ENCODE peak calls at places on chromosomes 7 and 10, in five cellular contexts. B is HEK293T, P is HepG2, F is H1, Q is GM12878. R is an unnamed sample.

GRCh38 chr7:89238156-89238555 is 442.6 kb upstream of the TEX47 start:
- DNase-seq in B (no peak), P (no peak), F (no peak), Q (no peak), R (no peak)

GRCh38 chr7:86925221-86925620 is 134.2 kb downstream of the ELAPOR2 start:
- DNase-seq in B (no peak), P (no peak), F (no peak), Q (no peak), R (no peak)

GRCh38 chr10:85810674-85811073 is 555.9 kb downstream of the GRID1 start:
- DNase-seq in B (no peak), P (no peak), F (no peak), Q (no peak), R (no peak)

GRCh38 chr10:6612371-6612770 is 32.3 kb upstream of the PRKCQ start:
- DNase-seq in B (no peak), P (no peak), F (no peak), Q (no peak), R (no peak)

GRCh38 chr7:22672892-22673637 is 53.9 kb upstream of the IL6 start:
- DNase-seq in B (no peak), P (peak), F (no peak), Q (peak), R (no peak)

GRCh38 chr7:34486371-34486770 is 171.6 kb upstream of the NPSR1 start:
- DNase-seq in B (no peak), P (no peak), F (no peak), Q (no peak), R (no peak)

GRCh38 chr7:127961787-127962463 is 69.3 kb downstream of the LRRC4 start:
- DNase-seq in B (no peak), P (no peak), F (no peak), Q (no peak), R (no peak)

GRCh38 chr7:1725199-1725701 is 55.2 kb downstream of the ELFN1 start:
- DNase-seq in B (no peak), P (no peak), F (no peak), Q (no peak), R (no peak)

GRCh38 chr10:5293691-5294550 is 70.8 kb upstream of the UCN3 start:
- DNase-seq in B (peak), P (peak), F (peak), Q (no peak), R (peak)

GRCh38 chr7:80499350-80499955 is 12.4 kb downstream of the GNAT3 start:
- DNase-seq in B (no peak), P (peak), F (peak), Q (no peak), R (no peak)

GRCh38 chr7:51665045-51665785 is 348.6 kb upstream of the COBL start:
- DNase-seq in B (no peak), P (no peak), F (no peak), Q (no peak), R (no peak)

GRCh38 chr7:2477447-2478386 is 1.5 kb upstream of the GRIFIN start:
- DNase-seq in B (peak), P (peak), F (peak), Q (no peak), R (peak)

GRCh38 chr7:112864380-112864779 is 74.2 kb upstream of the TMEM168 start:
- DNase-seq in B (no peak), P (no peak), F (no peak), Q (no peak), R (no peak)

GRCh38 chr7:43701929-43702328 is 27.4 kb downstream of the COA1 start:
- DNase-seq in B (no peak), P (no peak), F (no peak), Q (no peak), R (no peak)

GRCh38 chr10:30873408-30873807 is 158.3 kb downstream of the ZNF438 start:
- DNase-seq in B (no peak), P (no peak), F (no peak), Q (no peak), R (no peak)

GRCh38 chr7:81173766-81174281 is 255.0 kb upstream of the SEMA3C start:
- DNase-seq in B (no peak), P (no peak), F (no peak), Q (no peak), R (no peak)

GRCh38 chr7:50729962-50730361 is 52.7 kb downstream of the GRB10 start:
- DNase-seq in B (no peak), P (no peak), F (no peak), Q (no peak), R (no peak)

GRCh38 chr7:83793558-83793957 is 144.6 kb upstream of the SEMA3E start:
- DNase-seq in B (no peak), P (no peak), F (no peak), Q (no peak), R (no peak)

GRCh38 chr10:34423607-34424325 is 391.3 kb downstream of the PARD3 start:
- DNase-seq in B (no peak), P (no peak), F (no peak), Q (no peak), R (no peak)

GRCh38 chr10:49106451-49106850 is 8.9 kb downstream of the VSTM4 start:
- DNase-seq in B (no peak), P (no peak), F (no peak), Q (no peak), R (no peak)

GRCh38 chr7:28478661-28479060 is 66.3 kb downstream of the CREB5 start:
- DNase-seq in B (no peak), P (no peak), F (no peak), Q (no peak), R (no peak)

GRCh38 chr7:50327443-50327842 is 22.9 kb downstream of the IKZF1 start:
- DNase-seq in B (no peak), P (no peak), F (no peak), Q (no peak), R (no peak)

GRCh38 chr7:20033621-20034200 is 183.5 kb downstream of the MACC1 start:
- DNase-seq in B (no peak), P (no peak), F (no peak), Q (no peak), R (no peak)

GRCh38 chr7:152865461-152865860 is 105.9 kb downstream of the ACTR3B start:
- DNase-seq in B (no peak), P (no peak), F (no peak), Q (no peak), R (no peak)

GRCh38 chr7:904847-905246 is 28.5 kb downstream of the GET4 start:
- DNase-seq in B (no peak), P (no peak), F (no peak), Q (no peak), R (no peak)

GRCh38 chr10:43692051-43692825 is 43.6 kb upstream of the ZNF32 start:
- DNase-seq in B (no peak), P (no peak), F (no peak), Q (no peak), R (no peak)

GRCh38 chr10:4763960-4764428 is 62.0 kb upstream of the AKR1E2 start:
- DNase-seq in B (no peak), P (no peak), F (no peak), Q (no peak), R (no peak)

GRCh38 chr7:88217675-88218427 is 2.0 kb downstream of the SRI start:
- DNase-seq in B (no peak), P (no peak), F (no peak), Q (peak), R (no peak)

GRCh38 chr7:56474271-56474670 is 358.1 kb upstream of the NUPR2 start:
- DNase-seq in B (no peak), P (no peak), F (no peak), Q (no peak), R (no peak)

GRCh38 chr7:29109815-29110385 is 36.4 kb downstream of the CPVL start:
- DNase-seq in B (no peak), P (no peak), F (no peak), Q (no peak), R (no peak)

GRCh38 chr7:42426163-42426562 is 189.2 kb upstream of the GLI3 start:
- DNase-seq in B (no peak), P (no peak), F (no peak), Q (no peak), R (no peak)

GRCh38 chr7:55565693-55566092 is 6.6 kb downstream of the VOPP1 start:
- DNase-seq in B (no peak), P (peak), F (no peak), Q (no peak), R (no peak)

GRCh38 chr7:132034748-132035416 is 478.5 kb upstream of the PODXL start:
- DNase-seq in B (no peak), P (no peak), F (no peak), Q (no peak), R (no peak)

GRCh38 chr7:91264083-91264923 is at the start of gene FZD1:
- DNase-seq in B (peak), P (peak), F (peak), Q (peak), R (peak)

GRCh38 chr10:23516530-23516929 is 77.7 kb downstream of the OTUD1 start:
- DNase-seq in B (peak), P (peak), F (no peak), Q (no peak), R (peak)

GRCh38 chr7:52711951-52712350 is 323.5 kb upstream of the POM121L12 start:
- DNase-seq in B (no peak), P (no peak), F (no peak), Q (no peak), R (no peak)

GRCh38 chr10:50636576-50636975 is 12.8 kb upstream of the SGMS1 start:
- DNase-seq in B (no peak), P (no peak), F (no peak), Q (no peak), R (no peak)

GRCh38 chr10:125064681-125065492 is 95.5 kb downstream of the CTBP2 start:
- DNase-seq in B (no peak), P (no peak), F (no peak), Q (peak), R (no peak)
- TF ChIP-seq SUZ12 in B (no peak), P (no peak), F (no peak), Q (no peak), R (no peak)

GRCh38 chr7:96055717-96056116 is 266.2 kb downstream of the SLC25A13 start:
- DNase-seq in B (no peak), P (no peak), F (no peak), Q (no peak), R (no peak)
- TF ChIP-seq SUZ12 in B (no peak), P (no peak), F (no peak), Q (no peak), R (no peak)

GRCh38 chr10:18505719-18506118 is 145.7 kb downstream of the NSUN6 start:
- DNase-seq in B (no peak), P (no peak), F (no peak), Q (no peak), R (no peak)
- TF ChIP-seq SUZ12 in B (no peak), P (no peak), F (no peak), Q (no peak), R (no peak)

GRCh38 chr10:73501651-73502050 is 5.8 kb upstream of the PPP3CB start:
- DNase-seq in B (no peak), P (no peak), F (no peak), Q (no peak), R (no peak)
- TF ChIP-seq SUZ12 in B (no peak), P (no peak), F (no peak), Q (no peak), R (no peak)

GRCh38 chr7:97269741-97270140 is 152.2 kb downstream of the SDHAF3 start:
- DNase-seq in B (no peak), P (no peak), F (no peak), Q (no peak), R (peak)
- TF ChIP-seq SUZ12 in B (no peak), P (no peak), F (no peak), Q (no peak), R (no peak)

DNA sequence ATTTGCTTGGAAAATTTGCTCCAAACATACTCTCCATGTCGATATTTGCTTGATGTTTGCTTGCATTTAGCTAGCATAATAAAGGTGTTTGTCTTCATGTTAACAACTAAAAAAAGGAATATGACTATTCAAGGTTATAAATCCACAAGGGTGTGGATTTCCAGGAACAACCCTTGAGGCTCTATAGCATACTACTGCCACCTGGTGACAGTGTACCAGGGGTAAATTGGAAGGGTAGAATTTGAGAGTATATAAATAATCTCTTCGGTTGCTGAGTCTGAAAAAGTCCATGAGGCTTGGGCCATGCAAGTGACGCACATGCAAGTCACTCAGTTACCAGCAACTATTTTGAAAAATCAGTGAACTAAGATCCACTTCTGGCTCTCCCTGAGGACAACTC is 68.4 kb downstream of the SLIT1 start:
- DNase-seq in B (no peak), P (no peak), F (no peak), Q (no peak), R (no peak)
- TF ChIP-seq SUZ12 in B (no peak), P (no peak), F (no peak), Q (no peak), R (no peak)

GRCh38 chr10:110706690-110707098 is 62.6 kb downstream of the RBM20 start:
- DNase-seq in B (no peak), P (no peak), F (peak), Q (no peak), R (peak)

GRCh38 chr10:110710621-110711020 is 66.5 kb downstream of the RBM20 start:
- DNase-seq in B (no peak), P (no peak), F (no peak), Q (no peak), R (no peak)

GRCh38 chr10:110709444-110709828 is 65.3 kb downstream of the RBM20 start:
- DNase-seq in B (no peak), P (no peak), F (no peak), Q (no peak), R (no peak)

GRCh38 chr10:110709964-110710587 is 65.9 kb downstream of the RBM20 start:
- DNase-seq in B (no peak), P (no peak), F (no peak), Q (no peak), R (no peak)

GRCh38 chr10:110708776-110709443 is 64.8 kb downstream of the RBM20 start:
- DNase-seq in B (no peak), P (no peak), F (no peak), Q (no peak), R (no peak)
- TF ChIP-seq SUZ12 in B (no peak), P (no peak), F (no peak), Q (no peak), R (no peak)

DNA sequence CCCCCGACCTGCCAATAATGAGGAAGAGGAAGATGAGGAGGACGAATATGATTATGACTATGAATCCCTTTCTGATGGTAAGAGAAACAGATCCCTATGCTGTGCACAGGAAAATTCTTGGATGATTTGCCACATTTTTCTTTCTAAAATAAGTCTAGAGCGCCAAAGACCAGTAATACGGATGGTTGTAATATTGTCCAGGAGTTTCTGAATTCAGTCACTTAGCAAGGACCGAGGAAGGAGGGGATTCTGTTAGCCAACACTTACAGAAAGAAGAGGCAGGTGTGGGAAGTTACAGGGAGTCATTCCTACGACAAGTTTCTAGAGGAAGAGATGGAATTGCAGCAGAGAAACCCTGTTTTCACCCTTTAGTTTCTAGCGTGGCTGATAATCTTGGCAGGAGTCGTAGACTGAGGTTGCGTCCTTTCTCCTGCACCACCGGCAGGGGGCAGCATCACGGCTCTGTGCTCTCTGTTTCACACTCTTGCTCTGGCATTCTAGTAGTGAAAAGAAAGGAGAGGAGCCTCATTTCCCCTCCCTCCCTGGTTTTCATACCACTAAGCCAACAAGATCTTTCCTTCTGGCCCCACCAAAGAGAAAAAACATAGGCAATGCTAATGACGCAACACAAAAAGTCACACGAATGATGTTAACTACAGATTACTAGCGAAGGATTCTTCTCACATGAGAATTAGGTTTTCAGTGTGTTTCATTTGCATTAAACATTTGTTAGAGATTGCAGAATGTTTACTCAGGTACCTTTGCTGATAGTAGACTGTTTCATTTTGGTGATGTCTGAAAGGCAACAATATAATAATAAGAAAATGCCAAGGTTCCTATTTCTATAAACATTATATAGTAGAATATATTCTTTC is 82.7 kb downstream of the NOC3L start:
- DNase-seq in B (peak), P (peak), F (peak), Q (peak), R (peak)
- TF ChIP-seq SUZ12 in B (no peak), P (no peak), F (no peak), Q (no peak), R (no peak)

DNA sequence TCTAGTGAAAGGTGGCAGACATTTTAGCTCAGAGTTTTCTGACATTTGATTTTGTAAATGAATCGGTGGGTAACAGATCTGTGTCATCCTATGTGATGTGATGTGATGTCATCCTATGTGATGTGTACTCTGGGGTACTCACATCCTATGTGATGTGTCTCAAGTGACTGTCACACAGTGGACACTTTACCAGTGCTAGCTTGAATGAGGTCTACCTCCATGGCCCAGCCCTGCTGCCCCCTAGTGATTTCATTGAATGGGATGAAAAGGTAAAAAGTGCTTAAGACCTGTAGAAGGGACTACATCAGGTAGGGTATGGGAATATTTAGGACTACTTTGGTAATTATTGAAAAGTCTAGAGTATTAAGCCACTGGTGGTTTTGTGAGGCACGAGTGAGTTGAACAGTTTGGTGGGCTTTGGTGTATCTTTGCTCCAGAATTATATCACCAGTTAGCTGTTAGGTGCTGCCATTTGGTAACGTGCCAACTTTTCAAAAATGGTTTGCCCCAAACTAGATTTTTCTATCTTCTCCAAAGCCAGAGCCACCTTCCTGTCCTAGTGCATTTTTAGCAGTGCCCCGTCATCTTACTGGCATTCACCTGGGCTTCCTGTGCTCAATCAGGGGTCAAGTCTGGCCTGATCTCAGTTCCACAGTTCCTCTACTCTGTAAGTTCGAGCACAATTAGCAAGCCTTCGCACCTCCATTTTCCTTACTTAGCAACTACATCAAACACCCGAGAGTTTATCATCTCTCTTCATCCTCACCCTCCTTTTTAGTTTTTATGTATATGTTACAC is 9.7 kb downstream of the EIF4H start:
- DNase-seq in B (no peak), P (peak), F (no peak), Q (no peak), R (no peak)
- TF ChIP-seq SUZ12 in B (no peak), P (no peak), F (no peak), Q (no peak), R (no peak)

R was measured in NT2/D1.